ENCODE peak calls at places on chromosomes 3 and 15, in seven cellular contexts. T is astrocyte, Q is PC-3, W is ovary, B is right lobe of liver, L is heart left ventricle, R is pancreas. S is an unnamed sample. For H3K9me3, the result is how much of the 10 kb centered on the place peaks cover.

GRCh38 chr3:105829879-105830622 is 38.8 kb downstream of the CBLB start:
- DNase-seq in T (peak), Q (peak), W (no peak), B (no peak), L (no peak), R (no peak), S (no peak)

GRCh38 chr3:115698851-115699535 is 75.7 kb downstream of the GAP43 start:
- DNase-seq in T (peak), Q (no peak), W (no peak), B (no peak), L (peak), R (no peak), S (no peak)

GRCh38 chr15:84598250-84598649 is 2.6 kb upstream of the ZSCAN2 start:
- DNase-seq in T (no peak), Q (no peak), W (no peak), B (no peak), L (no peak), R (no peak), S (no peak)

GRCh38 chr3:163914567-163914966 is 1163.7 kb downstream of the SI start:
- DNase-seq in T (no peak), Q (no peak), W (no peak), B (no peak), L (no peak), R (no peak), S (no peak)

GRCh38 chr3:40407611-40408010 is 20.6 kb downstream of the ENTPD3 start:
- DNase-seq in T (no peak), Q (no peak), W (no peak), B (no peak), L (no peak), R (no peak), S (no peak)

GRCh38 chr3:52366527-52366926 is 50.4 kb downstream of the DNAH1 start:
- DNase-seq in T (no peak), Q (no peak), W (no peak), B (no peak), L (no peak), R (no peak), S (no peak)

GRCh38 chr3:124221286-124221821 is 229.4 kb upstream of the ROPN1 start:
- DNase-seq in T (peak), Q (peak), W (no peak), B (no peak), L (no peak), R (no peak), S (no peak)

GRCh38 chr3:188782725-188783124 is 389.0 kb upstream of the TPRG1 start:
- DNase-seq in T (no peak), Q (no peak), W (no peak), B (no peak), L (no peak), R (no peak), S (no peak)

GRCh38 chr3:176087066-176087697 is 1110.1 kb downstream of the TBL1XR1 start:
- DNase-seq in T (no peak), Q (no peak), W (no peak), B (no peak), L (no peak), R (no peak), S (no peak)

GRCh38 chr3:55720614-55721013 is 233.5 kb upstream of the WNT5A start:
- DNase-seq in T (peak), Q (peak), W (no peak), B (no peak), L (no peak), R (no peak), S (no peak)

GRCh38 chr3:159835126-159835525 is 153.5 kb upstream of the IL12A start:
- DNase-seq in T (no peak), Q (no peak), W (no peak), B (no peak), L (no peak), R (no peak), S (no peak)

GRCh38 chr15:43509002-43509922 is 8.1 kb upstream of the MAP1A start:
- DNase-seq in T (no peak), Q (no peak), W (no peak), B (no peak), L (no peak), R (no peak), S (no peak)

GRCh38 chr3:196192036-196193001 is 18.9 kb downstream of the ZDHHC19 start:
- DNase-seq in T (no peak), Q (no peak), W (no peak), B (no peak), L (peak), R (no peak), S (no peak)

GRCh38 chr3:140128217-140129137 is 193.5 kb downstream of the CLSTN2 start:
- DNase-seq in T (no peak), Q (peak), W (no peak), B (peak), L (peak), R (peak), S (peak)

GRCh38 chr15:79849789-79850188 is 47.0 kb downstream of the MTHFS start:
- DNase-seq in T (peak), Q (peak), W (no peak), B (no peak), L (no peak), R (no peak), S (peak)

GRCh38 chr3:174540536-174540935 is 318.6 kb upstream of the NAALADL2 start:
- DNase-seq in T (no peak), Q (no peak), W (no peak), B (no peak), L (no peak), R (no peak), S (no peak)

GRCh38 chr15:77870195-77871065 is 207.1 kb downstream of the TBC1D2B start:
- DNase-seq in T (peak), Q (peak), W (peak), B (peak), L (peak), R (peak), S (peak)

GRCh38 chr3:79874646-79875045 is 106.8 kb upstream of the ROBO1 start:
- DNase-seq in T (no peak), Q (no peak), W (no peak), B (no peak), L (no peak), R (no peak), S (no peak)

GRCh38 chr3:178258121-178258520 is 278.1 kb upstream of the KCNMB2 start:
- DNase-seq in T (no peak), Q (no peak), W (no peak), B (no peak), L (no peak), R (no peak), S (no peak)

GRCh38 chr3:69936266-69936665 is 63.3 kb upstream of the SAMMSON start:
- DNase-seq in T (no peak), Q (no peak), W (no peak), B (no peak), L (no peak), R (no peak), S (no peak)

GRCh38 chr3:194686816-194687637 is 1.3 kb downstream of the FAM43A start:
- DNase-seq in T (peak), Q (peak), W (peak), B (no peak), L (peak), R (no peak), S (peak)

GRCh38 chr3:46480481-46481195 is 15.9 kb upstream of the LTF start:
- DNase-seq in T (no peak), Q (no peak), W (no peak), B (no peak), L (no peak), R (no peak), S (no peak)

GRCh38 chr3:106423321-106424225 is 554.8 kb upstream of the CBLB start:
- DNase-seq in T (peak), Q (no peak), W (no peak), B (no peak), L (no peak), R (no peak), S (no peak)

GRCh38 chr15:59289574-59289973 is 82.9 kb downstream of the LDHAL6B start:
- DNase-seq in T (no peak), Q (no peak), W (no peak), B (no peak), L (no peak), R (no peak), S (no peak)

GRCh38 chr15:39539466-39539865 is 41.4 kb upstream of the THBS1 start:
- DNase-seq in T (peak), Q (no peak), W (no peak), B (no peak), L (no peak), R (no peak), S (no peak)

GRCh38 chr3:183481582-183481981 is 53.2 kb upstream of the MCF2L2 start:
- DNase-seq in T (peak), Q (peak), W (no peak), B (no peak), L (no peak), R (no peak), S (no peak)

DNA sequence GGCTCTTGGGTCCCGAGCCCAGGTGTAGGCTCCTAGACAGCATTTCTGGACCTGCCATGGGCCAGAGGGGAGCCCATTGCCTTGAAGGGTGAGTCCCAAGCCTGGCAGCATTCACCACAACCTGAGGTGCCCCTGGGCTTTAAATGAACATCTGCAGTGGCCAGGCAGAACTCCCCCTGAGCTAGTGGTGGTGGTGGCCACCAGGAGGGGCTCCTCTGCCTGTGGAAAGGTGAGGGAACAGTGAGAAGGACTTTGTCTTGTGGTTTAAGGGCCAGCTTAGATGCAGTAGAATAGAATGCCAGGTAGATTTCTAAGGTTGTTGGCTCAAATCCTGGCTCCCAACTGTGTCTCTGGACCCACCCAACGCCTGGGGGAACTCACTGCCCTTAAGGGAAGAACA is 55.6 kb downstream of the CASR start:
- DNase-seq in T (no peak), Q (no peak), W (no peak), B (no peak), L (no peak), R (no peak), S (no peak)
- TF ChIP-seq CTCF in T (no peak), Q (no peak), W (no peak), B (no peak), L (no peak), R (no peak), S (no peak)

DNA sequence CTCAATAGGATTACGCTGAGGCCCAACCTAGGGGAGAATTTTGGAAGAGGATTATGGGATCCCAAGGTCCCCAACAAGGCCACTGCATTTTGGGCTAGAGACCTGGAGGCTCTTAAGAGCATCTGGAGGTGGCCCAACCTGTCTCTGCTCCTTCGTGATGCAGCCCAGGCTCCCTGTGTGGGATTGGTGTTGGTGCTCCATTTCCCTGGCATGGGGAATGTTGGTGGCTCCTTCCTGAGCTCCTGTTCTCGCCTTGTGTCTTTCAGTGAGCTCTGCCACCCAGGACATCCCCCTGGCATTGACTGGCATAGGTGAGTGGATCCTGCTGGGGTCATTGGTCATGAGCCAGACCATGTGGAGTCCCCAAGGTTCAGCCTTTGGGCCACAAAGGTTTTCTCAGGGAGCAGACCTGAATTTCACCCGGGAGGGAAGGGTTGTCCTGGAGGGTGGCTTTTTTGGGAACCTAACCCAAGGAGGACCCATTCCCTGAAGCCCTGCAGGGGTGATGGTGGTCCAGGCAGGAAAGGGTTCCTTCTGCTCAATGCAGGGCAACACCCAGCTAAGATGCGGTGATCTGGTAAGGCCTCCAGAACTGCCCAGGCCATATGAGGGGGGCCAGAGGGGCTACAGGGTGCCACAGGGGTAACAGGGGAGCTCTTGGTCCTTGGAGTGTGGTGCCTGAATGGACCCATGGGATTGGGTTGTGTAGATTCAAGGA is 202.5 kb downstream of the UBE3A start:
- DNase-seq in T (no peak), Q (no peak), W (no peak), B (no peak), L (no peak), R (no peak), S (no peak)
- H3K9me3 ChIP-seq in T (under half), Q (under half), W (under half), B (under half), L (under half), R (under half), S (under half)

GRCh38 chr3:44242716-44243115 is 1.0 kb downstream of the TOPAZ1 start:
- DNase-seq in T (no peak), Q (no peak), W (no peak), B (no peak), L (no peak), R (no peak), S (no peak)
- H3K4me3 ChIP-seq in T (no peak), Q (no peak), W (no peak), B (no peak), L (no peak), R (no peak), S (no peak)

GRCh38 chr15:86743283-86743903 is 663.7 kb downstream of the AGBL1 start:
- DNase-seq in T (peak), Q (peak), W (no peak), B (no peak), L (no peak), R (peak), S (no peak)
- TF ChIP-seq CTCF in T (no peak), Q (peak), W (no peak), B (peak), L (peak), R (peak), S (no peak)

GRCh38 chr15:87567399-87567798 is 689.1 kb downstream of the NTRK3 start:
- DNase-seq in T (no peak), Q (no peak), W (no peak), B (no peak), L (no peak), R (no peak), S (no peak)
- H3K9me3 ChIP-seq in T (under half), Q (under half), W (under half), B (under half), L (under half), R (under half), S (under half)

GRCh38 chr3:143142354-143142753 is 22.8 kb downstream of the CHST2 start:
- DNase-seq in T (no peak), Q (no peak), W (no peak), B (no peak), L (no peak), R (no peak), S (no peak)
- H3K4me3 ChIP-seq in T (no peak), Q (no peak), W (no peak), B (no peak), L (no peak), R (no peak), S (no peak)

GRCh38 chr15:70355275-70355795 is 257.6 kb upstream of the TLE3 start:
- DNase-seq in T (no peak), Q (no peak), W (no peak), B (no peak), L (no peak), R (no peak), S (no peak)
- TF ChIP-seq CTCF in T (no peak), Q (peak), W (no peak), B (no peak), L (no peak), R (no peak), S (no peak)

GRCh38 chr15:22227411-22227810 is 147.1 kb downstream of the OR4M2 start:
- DNase-seq in T (no peak), Q (no peak), W (no peak), B (no peak), L (no peak), R (no peak), S (no peak)
- H3K9me3 ChIP-seq in T (under half), Q (under half), W (under half), B (under half), L (under half), R (under half), S (under half)

S was measured in thyroid gland.